ENCODE peak calls at places on chromosomes 16 and 17, in four cellular contexts. T is IMR-90, W is H1, O is mesendoderm. A is an unnamed sample.

GRCh38 chr16:30651124-30652004 is 604 bp downstream of the PRR14 start:
- DNase-seq in O (peak), T (peak), W (no peak), A (peak)

GRCh38 chr16:9527976-9528375 is 436.5 kb downstream of the HAPSTR1 start:
- DNase-seq in T (no peak), O (peak), W (no peak), A (no peak)

GRCh38 chr17:3590768-3591167 is 18.4 kb downstream of the TRPV1 start:
- DNase-seq in T (no peak), O (no peak), W (no peak), A (no peak)

GRCh38 chr16:56600398-56600999 is 7.9 kb upstream of the MT2A start:
- DNase-seq in W (no peak), O (peak), T (peak), A (no peak)

GRCh38 chr16:17227278-17227677 is 243.5 kb downstream of the XYLT1 start:
- DNase-seq in O (peak), W (peak), T (no peak), A (peak)

GRCh38 chr16:27382187-27382855 is 19.7 kb upstream of the IL21R start:
- DNase-seq in W (no peak), T (no peak), O (no peak), A (no peak)

GRCh38 chr17:44587339-44587738 is 30.1 kb downstream of the FZD2 start:
- DNase-seq in T (peak), W (no peak), O (peak), A (peak)

GRCh38 chr17:79627184-79627765 is 16.4 kb upstream of the RBFOX3 start:
- DNase-seq in O (no peak), W (no peak), T (no peak), A (peak)

GRCh38 chr17:30520436-30520835 is 43.2 kb downstream of the GOSR1 start:
- DNase-seq in T (peak), W (no peak), O (no peak), A (no peak)

GRCh38 chr16:75256059-75256870 is 4.8 kb upstream of the BCAR1 start:
- DNase-seq in T (no peak), O (peak), W (no peak), A (peak)

GRCh38 chr17:1829189-1829578 is 518 bp downstream of the SMYD4 start:
- DNase-seq in O (no peak), W (no peak), T (no peak), A (no peak)

GRCh38 chr17:9240659-9241370 is 219.5 kb downstream of the NTN1 start:
- DNase-seq in W (peak), T (peak), O (peak), A (peak)

GRCh38 chr16:77157773-77158172 is 33.2 kb upstream of the MON1B start:
- DNase-seq in O (no peak), W (no peak), T (no peak), A (no peak)

GRCh38 chr17:49513044-49513395 is 17.9 kb downstream of the NGFR start:
- DNase-seq in T (no peak), W (no peak), O (no peak), A (no peak)

GRCh38 chr17:82882715-82883446 is 43.1 kb upstream of the ZNF750 start:
- DNase-seq in T (no peak), O (no peak), W (no peak), A (no peak)

GRCh38 chr16:72639494-72639893 is 408.4 kb downstream of the ZFHX3 start:
- DNase-seq in T (no peak), W (no peak), O (no peak), A (no peak)

GRCh38 chr16:84088695-84089395 is 27.9 kb downstream of the MBTPS1 start:
- DNase-seq in T (no peak), O (peak), W (no peak), A (no peak)

GRCh38 chr17:32634167-32634566 is 147.4 kb downstream of the CDK5R1 start:
- DNase-seq in T (no peak), W (no peak), O (no peak), A (no peak)

GRCh38 chr17:82917656-82918345 is 78.0 kb upstream of the ZNF750 start:
- DNase-seq in T (peak), O (peak), W (no peak), A (peak)

GRCh38 chr16:4358831-4359561 is 7.9 kb upstream of the PAM16 start:
- DNase-seq in O (peak), T (no peak), W (no peak), A (peak)

GRCh38 chr17:76491271-76492184 is 9.7 kb downstream of the RHBDF2 start:
- DNase-seq in W (no peak), T (no peak), O (no peak), A (no peak)

GRCh38 chr17:58403312-58403711 is 14.0 kb downstream of the RNF43 start:
- DNase-seq in T (no peak), W (no peak), O (peak), A (peak)

GRCh38 chr17:78026381-78026780 is 67.9 kb downstream of the TNRC6C start:
- DNase-seq in W (no peak), O (no peak), T (no peak), A (no peak)

GRCh38 chr17:77755410-77755963 is 203.0 kb upstream of the TNRC6C start:
- DNase-seq in O (no peak), T (no peak), W (no peak), A (no peak)

GRCh38 chr17:39462644-39463375 is 1.5 kb downstream of the CDK12 start:
- DNase-seq in W (no peak), O (peak), T (peak), A (no peak)

GRCh38 chr17:27906623-27907022 is 13.5 kb upstream of the LYRM9 start:
- DNase-seq in W (no peak), T (no peak), O (no peak), A (no peak)

GRCh38 chr16:20878682-20879147 is 21.4 kb downstream of the DCUN1D3 start:
- DNase-seq in T (no peak), O (no peak), W (no peak), A (no peak)

GRCh38 chr17:65423346-65424140 is 137.9 kb downstream of the AXIN2 start:
- DNase-seq in T (no peak), O (peak), W (no peak), A (no peak)

GRCh38 chr16:9333515-9333914 is 242.1 kb downstream of the HAPSTR1 start:
- DNase-seq in T (no peak), W (no peak), O (no peak), A (no peak)

GRCh38 chr17:12579245-12579644 is 86.4 kb upstream of the MYOCD start:
- DNase-seq in T (no peak), W (no peak), O (no peak), A (no peak)

GRCh38 chr17:70169707-70170597 is 620 bp downstream of the KCNJ2 start:
- DNase-seq in O (peak), T (peak), W (no peak), A (no peak)

GRCh38 chr16:50989047-50989446 is 162.0 kb downstream of the SALL1 start:
- DNase-seq in W (no peak), O (no peak), T (no peak), A (no peak)
- H3K4me2 ChIP-seq in W (no peak), O (no peak), T (no peak), A (no peak)

DNA sequence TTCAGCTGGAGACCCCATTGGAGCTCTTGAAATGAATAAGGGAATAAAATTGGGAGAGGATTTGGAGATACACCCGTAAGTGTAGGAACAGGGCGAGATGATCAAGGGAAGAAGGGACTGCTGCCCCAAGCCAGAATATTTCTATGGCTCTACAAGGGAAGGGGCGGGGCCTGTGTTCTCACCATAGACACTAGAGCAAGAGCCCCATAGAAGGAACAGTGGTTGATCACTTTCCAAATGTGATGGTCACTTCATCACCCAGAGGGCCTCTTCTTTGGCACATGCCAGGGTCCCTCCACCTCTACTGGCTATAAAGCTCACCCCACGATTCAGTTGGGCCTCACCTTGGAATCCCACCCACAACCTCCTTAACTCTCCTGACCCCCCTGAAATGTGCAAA is 25.0 kb downstream of the GPRC5B start:
- DNase-seq in T (no peak), O (no peak), W (no peak), A (no peak)
- H4K8ac ChIP-seq in T (no peak), O (no peak), W (peak), A (no peak)

GRCh38 chr16:59296002-59296401 is 561.9 kb upstream of the GOT2 start:
- DNase-seq in T (no peak), W (no peak), O (peak), A (no peak)

GRCh38 chr16:59295474-59295873 is 561.4 kb upstream of the GOT2 start:
- DNase-seq in T (no peak), O (no peak), W (no peak), A (no peak)

GRCh38 chr16:59296888-59297287 is 562.8 kb upstream of the GOT2 start:
- DNase-seq in T (no peak), W (no peak), O (peak), A (peak)
- H4K5ac ChIP-seq in T (no peak), W (no peak), O (no peak), A (no peak)

DNA sequence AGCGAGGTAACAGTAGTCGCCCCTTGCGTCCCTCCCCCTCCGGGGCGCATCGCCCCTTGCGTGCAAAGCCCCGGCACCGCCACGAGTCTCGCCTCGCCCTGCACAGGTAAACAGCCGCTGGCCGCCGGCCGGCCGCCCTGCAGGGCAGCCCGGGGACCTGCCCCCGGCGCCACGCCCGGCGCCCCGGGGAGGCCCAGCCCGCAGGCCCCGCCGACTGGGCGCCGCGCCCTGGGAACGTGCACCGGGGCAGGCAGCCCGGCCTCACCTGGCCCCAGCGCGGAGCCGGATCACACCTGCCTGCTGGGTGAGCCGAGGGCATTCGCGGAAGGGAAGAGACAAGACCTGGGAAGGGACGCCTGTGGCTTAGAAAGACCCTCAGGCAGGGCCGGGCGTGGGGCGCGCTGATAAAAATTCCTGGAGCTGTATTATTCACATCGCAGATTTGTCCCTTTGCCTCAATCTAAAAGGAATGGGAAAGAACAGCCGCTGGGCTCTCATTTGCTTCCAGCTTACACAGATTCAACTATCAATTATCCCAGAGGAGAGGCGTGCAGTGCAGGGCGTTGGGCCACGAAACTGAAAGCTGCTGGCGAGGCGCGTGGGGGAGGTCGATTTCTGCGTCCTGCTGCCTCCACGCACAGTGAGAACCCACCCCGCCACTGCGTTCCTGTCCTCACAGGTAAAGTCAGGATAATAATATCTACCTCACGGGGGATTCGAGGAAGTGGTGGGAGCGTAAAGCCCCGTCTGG is 451.9 kb downstream of the SLC39A11 start:
- DNase-seq in W (no peak), T (no peak), O (no peak), A (no peak)
- H3K4me2 ChIP-seq in W (no peak), T (peak), O (no peak), A (no peak)

A was measured in H9.